ENCODE peak calls at places on chromosomes 16 and 17, in five cellular contexts. One of them, this sample, is unnamed.

GRCh38 chr16:14384745-14385144 is 245.3 kb downstream of the PARN start:
- DNase-seq in neural progenitor cell: no peak
- DNase-seq in right cardiac atrium: no peak
- DNase-seq in CD4-positive, CD25-positive, alpha-beta regulatory T cell: no peak
- DNase-seq in fibroblast of pulmonary artery: no peak
- DNase-seq in this sample: no peak

GRCh38 chr16:53726625-53727024 is 22.7 kb downstream of the FTO start:
- DNase-seq in neural progenitor cell: peak; percentile 40
- DNase-seq in right cardiac atrium: no peak
- DNase-seq in CD4-positive, CD25-positive, alpha-beta regulatory T cell: no peak
- DNase-seq in fibroblast of pulmonary artery: no peak
- DNase-seq in this sample: no peak

GRCh38 chr17:44197980-44198720 is 1.5 kb downstream of the ATXN7L3 start:
- DNase-seq in neural progenitor cell: peak; percentile 45
- DNase-seq in right cardiac atrium: no peak
- DNase-seq in CD4-positive, CD25-positive, alpha-beta regulatory T cell: peak; percentile 90
- DNase-seq in fibroblast of pulmonary artery: peak; percentile 53
- DNase-seq in this sample: peak; percentile 85

GRCh38 chr17:7862692-7863437 is 5.1 kb downstream of the CYB5D1 start:
- DNase-seq in neural progenitor cell: peak; percentile 82
- DNase-seq in right cardiac atrium: peak; percentile 28
- DNase-seq in CD4-positive, CD25-positive, alpha-beta regulatory T cell: peak; percentile 33
- DNase-seq in fibroblast of pulmonary artery: peak; percentile 65
- DNase-seq in this sample: no peak

GRCh38 chr16:11084484-11085024 is 140.2 kb downstream of the CLEC16A start:
- DNase-seq in neural progenitor cell: no peak
- DNase-seq in right cardiac atrium: no peak
- DNase-seq in CD4-positive, CD25-positive, alpha-beta regulatory T cell: no peak
- DNase-seq in fibroblast of pulmonary artery: peak; percentile 76
- DNase-seq in this sample: no peak

GRCh38 chr17:32819035-32819434 is 57.9 kb downstream of the MYO1D start:
- DNase-seq in neural progenitor cell: no peak
- DNase-seq in right cardiac atrium: no peak
- DNase-seq in CD4-positive, CD25-positive, alpha-beta regulatory T cell: no peak
- DNase-seq in fibroblast of pulmonary artery: peak; percentile 7
- DNase-seq in this sample: no peak

GRCh38 chr17:31398381-31399275 is 7.2 kb downstream of the RAB11FIP4 start:
- DNase-seq in neural progenitor cell: no peak
- DNase-seq in right cardiac atrium: no peak
- DNase-seq in CD4-positive, CD25-positive, alpha-beta regulatory T cell: no peak
- DNase-seq in fibroblast of pulmonary artery: no peak
- DNase-seq in this sample: no peak

GRCh38 chr17:29238133-29238850 is 8.4 kb upstream of the CRYBA1 start:
- DNase-seq in neural progenitor cell: no peak
- DNase-seq in right cardiac atrium: peak; percentile 41
- DNase-seq in CD4-positive, CD25-positive, alpha-beta regulatory T cell: no peak
- DNase-seq in fibroblast of pulmonary artery: peak; percentile 69
- DNase-seq in this sample: no peak

GRCh38 chr17:77615672-77616242 is 342.7 kb upstream of the TNRC6C start:
- DNase-seq in neural progenitor cell: no peak
- DNase-seq in right cardiac atrium: no peak
- DNase-seq in CD4-positive, CD25-positive, alpha-beta regulatory T cell: no peak
- DNase-seq in fibroblast of pulmonary artery: no peak
- DNase-seq in this sample: no peak

GRCh38 chr17:14307560-14308024 is 6.7 kb downstream of the HS3ST3B1 start:
- DNase-seq in neural progenitor cell: no peak
- DNase-seq in right cardiac atrium: no peak
- DNase-seq in CD4-positive, CD25-positive, alpha-beta regulatory T cell: peak; percentile 47
- DNase-seq in fibroblast of pulmonary artery: no peak
- DNase-seq in this sample: no peak

GRCh38 chr17:72693147-72693878 is 399.2 kb downstream of the SLC39A11 start:
- DNase-seq in neural progenitor cell: no peak
- DNase-seq in right cardiac atrium: no peak
- DNase-seq in CD4-positive, CD25-positive, alpha-beta regulatory T cell: no peak
- DNase-seq in fibroblast of pulmonary artery: no peak
- DNase-seq in this sample: no peak

GRCh38 chr16:12470311-12471229 is 333.1 kb downstream of the CPPED1 start:
- DNase-seq in neural progenitor cell: no peak
- DNase-seq in right cardiac atrium: peak; percentile 56
- DNase-seq in CD4-positive, CD25-positive, alpha-beta regulatory T cell: no peak
- DNase-seq in fibroblast of pulmonary artery: no peak
- DNase-seq in this sample: no peak

GRCh38 chr16:80517846-80518245 is 22.9 kb upstream of the DYNLRB2 start:
- DNase-seq in neural progenitor cell: no peak
- DNase-seq in right cardiac atrium: no peak
- DNase-seq in CD4-positive, CD25-positive, alpha-beta regulatory T cell: no peak
- DNase-seq in fibroblast of pulmonary artery: no peak
- DNase-seq in this sample: no peak

GRCh38 chr17:36085710-36086268 is 4.2 kb downstream of the CCL3 start:
- DNase-seq in neural progenitor cell: no peak
- DNase-seq in right cardiac atrium: no peak
- DNase-seq in CD4-positive, CD25-positive, alpha-beta regulatory T cell: no peak
- DNase-seq in fibroblast of pulmonary artery: peak; percentile 53
- DNase-seq in this sample: peak; percentile 19

GRCh38 chr17:21163101-21163500 is 36.3 kb downstream of the DHRS7B start:
- DNase-seq in neural progenitor cell: no peak
- DNase-seq in right cardiac atrium: no peak
- DNase-seq in CD4-positive, CD25-positive, alpha-beta regulatory T cell: no peak
- DNase-seq in fibroblast of pulmonary artery: no peak
- DNase-seq in this sample: no peak

GRCh38 chr17:21162394-21162775 is 35.6 kb downstream of the DHRS7B start:
- DNase-seq in neural progenitor cell: no peak
- DNase-seq in right cardiac atrium: no peak
- DNase-seq in CD4-positive, CD25-positive, alpha-beta regulatory T cell: no peak
- DNase-seq in fibroblast of pulmonary artery: no peak
- DNase-seq in this sample: no peak

GRCh38 chr17:21166599-21167265 is 40.0 kb downstream of the DHRS7B start:
- DNase-seq in neural progenitor cell: no peak
- DNase-seq in right cardiac atrium: no peak
- DNase-seq in CD4-positive, CD25-positive, alpha-beta regulatory T cell: no peak
- DNase-seq in fibroblast of pulmonary artery: peak; percentile 39
- DNase-seq in this sample: no peak

GRCh38 chr17:21165922-21166598 is 39.3 kb downstream of the DHRS7B start:
- DNase-seq in neural progenitor cell: no peak
- DNase-seq in right cardiac atrium: peak; percentile 69
- DNase-seq in CD4-positive, CD25-positive, alpha-beta regulatory T cell: no peak
- DNase-seq in fibroblast of pulmonary artery: no peak
- DNase-seq in this sample: no peak

DNA sequence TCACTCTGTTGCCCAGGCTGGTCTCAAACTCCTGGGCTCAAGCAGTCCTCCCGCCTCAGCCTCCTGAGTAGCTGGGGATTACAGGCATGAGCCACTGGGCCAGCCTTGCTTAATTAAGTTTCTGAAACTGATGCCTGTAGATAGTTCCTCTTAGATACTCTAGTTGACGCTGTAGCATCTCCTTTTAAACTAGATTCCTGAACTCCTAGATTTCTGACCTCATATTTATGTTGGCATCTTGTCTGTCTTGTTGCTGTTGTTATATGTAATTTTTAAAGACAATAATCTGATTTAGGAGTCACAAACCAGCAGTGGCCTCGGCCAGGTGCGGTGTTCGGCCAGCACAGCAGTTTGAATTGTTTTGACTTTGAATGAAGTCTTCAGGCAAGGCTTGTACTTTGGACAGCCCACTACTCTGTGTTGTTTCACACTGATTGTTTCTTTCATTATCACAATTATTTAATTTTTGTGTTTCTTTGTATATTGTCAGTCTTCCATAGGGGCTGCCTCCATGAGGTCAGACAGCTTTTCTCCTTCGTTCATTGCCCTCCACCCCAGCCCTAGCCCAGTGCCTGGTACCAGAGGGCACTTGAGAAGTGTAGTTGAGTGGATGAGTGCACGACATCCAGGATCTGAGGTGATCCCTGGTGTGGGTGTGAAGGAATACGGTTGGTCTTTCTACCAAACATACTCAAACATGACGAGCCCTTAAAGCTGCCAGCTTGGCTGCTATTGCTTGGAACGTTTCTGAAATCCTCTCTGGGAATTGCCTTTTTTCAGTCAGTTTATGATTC is 37.7 kb downstream of the DHRS7B start:
- DNase-seq in neural progenitor cell: no peak
- DNase-seq in right cardiac atrium: no peak
- DNase-seq in CD4-positive, CD25-positive, alpha-beta regulatory T cell: no peak
- DNase-seq in fibroblast of pulmonary artery: no peak
- DNase-seq in this sample: no peak
- H3K4me3 ChIP-seq in neural progenitor cell: no peak overlapping the region
- H3K4me3 ChIP-seq in right cardiac atrium: no peak overlapping the region
- H3K4me3 ChIP-seq in CD4-positive, CD25-positive, alpha-beta regulatory T cell: no peak overlapping the region
- H3K4me3 ChIP-seq in fibroblast of pulmonary artery: no peak overlapping the region
- H3K4me3 ChIP-seq in this sample: no peak overlapping the region

GRCh38 chr17:50207792-50208567 is 6.5 kb upstream of the COL1A1 start:
- DNase-seq in neural progenitor cell: no peak
- DNase-seq in right cardiac atrium: no peak
- DNase-seq in CD4-positive, CD25-positive, alpha-beta regulatory T cell: no peak
- DNase-seq in fibroblast of pulmonary artery: no peak
- DNase-seq in this sample: no peak

GRCh38 chr17:50205931-50206505 is 4.6 kb upstream of the COL1A1 start:
- DNase-seq in neural progenitor cell: no peak
- DNase-seq in right cardiac atrium: no peak
- DNase-seq in CD4-positive, CD25-positive, alpha-beta regulatory T cell: no peak
- DNase-seq in fibroblast of pulmonary artery: no peak
- DNase-seq in this sample: no peak

GRCh38 chr17:50205111-50205821 is 3.8 kb upstream of the COL1A1 start:
- DNase-seq in neural progenitor cell: no peak
- DNase-seq in right cardiac atrium: no peak
- DNase-seq in CD4-positive, CD25-positive, alpha-beta regulatory T cell: no peak
- DNase-seq in fibroblast of pulmonary artery: peak; percentile 66
- DNase-seq in this sample: no peak

GRCh38 chr17:50207318-50207717 is 5.9 kb upstream of the COL1A1 start:
- DNase-seq in neural progenitor cell: no peak
- DNase-seq in right cardiac atrium: no peak
- DNase-seq in CD4-positive, CD25-positive, alpha-beta regulatory T cell: no peak
- DNase-seq in fibroblast of pulmonary artery: no peak
- DNase-seq in this sample: no peak

DNA sequence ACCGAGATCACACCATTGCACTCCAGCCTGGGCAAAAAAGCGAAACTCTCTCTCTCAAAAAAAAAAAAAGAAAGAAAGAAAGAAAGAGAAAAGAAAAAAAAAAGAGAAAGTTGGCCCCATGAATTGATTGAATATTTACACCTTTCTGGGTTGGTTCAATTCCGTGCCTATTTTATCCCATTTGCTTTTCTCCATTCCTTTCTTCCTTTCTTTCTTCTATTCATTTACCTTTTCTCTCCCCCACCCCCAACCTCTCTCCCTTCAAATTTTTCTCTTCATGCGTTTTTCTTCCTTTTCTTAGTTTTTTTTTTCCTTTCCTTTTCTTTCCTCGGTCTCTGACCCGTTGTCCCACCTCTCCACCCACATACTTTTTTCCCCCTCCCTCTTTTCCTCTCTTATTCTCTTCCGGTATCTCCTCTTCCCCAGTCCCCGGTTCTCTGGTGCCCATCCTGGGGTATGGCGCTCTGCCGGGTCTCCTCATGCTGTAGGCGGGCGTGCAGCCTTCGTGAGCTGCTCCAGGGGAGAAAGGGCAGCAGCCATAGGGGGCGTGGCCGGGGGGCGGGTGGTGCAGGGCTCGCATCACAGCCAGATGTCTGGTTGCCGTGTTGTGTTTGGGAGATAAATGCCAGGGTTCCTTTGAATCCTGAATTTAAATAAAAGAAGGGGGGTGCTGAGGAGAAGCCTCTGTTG is 5.3 kb upstream of the COL1A1 start:
- DNase-seq in neural progenitor cell: peak; percentile 85
- DNase-seq in right cardiac atrium: no peak
- DNase-seq in CD4-positive, CD25-positive, alpha-beta regulatory T cell: no peak
- DNase-seq in fibroblast of pulmonary artery: peak; percentile 45
- DNase-seq in this sample: no peak
- H3K4me3 ChIP-seq in neural progenitor cell: peak overlapping the region; percentile 22
- H3K4me3 ChIP-seq in right cardiac atrium: no peak overlapping the region
- H3K4me3 ChIP-seq in CD4-positive, CD25-positive, alpha-beta regulatory T cell: no peak overlapping the region
- H3K4me3 ChIP-seq in fibroblast of pulmonary artery: no peak overlapping the region
- H3K4me3 ChIP-seq in this sample: no peak overlapping the region

GRCh38 chr16:67537270-67537635 is 8.6 kb downstream of the RIPOR1 start:
- DNase-seq in neural progenitor cell: peak; percentile 78
- DNase-seq in right cardiac atrium: peak; percentile 85
- DNase-seq in CD4-positive, CD25-positive, alpha-beta regulatory T cell: no peak
- DNase-seq in fibroblast of pulmonary artery: peak; percentile 57
- DNase-seq in this sample: peak; percentile 43
- H3K4me3 ChIP-seq in neural progenitor cell: peak overlapping the region; percentile 73
- H3K4me3 ChIP-seq in right cardiac atrium: peak overlapping the region; percentile 94
- H3K4me3 ChIP-seq in CD4-positive, CD25-positive, alpha-beta regulatory T cell: no peak overlapping the region
- H3K4me3 ChIP-seq in fibroblast of pulmonary artery: peak overlapping the region; percentile 75
- H3K4me3 ChIP-seq in this sample: peak overlapping the region; percentile 66

GRCh38 chr17:49217651-49218413 is 7.3 kb downstream of the ABI3 start:
- DNase-seq in neural progenitor cell: no peak
- DNase-seq in right cardiac atrium: peak; percentile 56
- DNase-seq in CD4-positive, CD25-positive, alpha-beta regulatory T cell: peak; percentile 84
- DNase-seq in fibroblast of pulmonary artery: no peak
- DNase-seq in this sample: peak; percentile 94
- H3K4me3 ChIP-seq in neural progenitor cell: no peak overlapping the region
- H3K4me3 ChIP-seq in right cardiac atrium: no peak overlapping the region
- H3K4me3 ChIP-seq in CD4-positive, CD25-positive, alpha-beta regulatory T cell: no peak overlapping the region
- H3K4me3 ChIP-seq in fibroblast of pulmonary artery: no peak overlapping the region
- H3K4me3 ChIP-seq in this sample: no peak overlapping the region

DNA sequence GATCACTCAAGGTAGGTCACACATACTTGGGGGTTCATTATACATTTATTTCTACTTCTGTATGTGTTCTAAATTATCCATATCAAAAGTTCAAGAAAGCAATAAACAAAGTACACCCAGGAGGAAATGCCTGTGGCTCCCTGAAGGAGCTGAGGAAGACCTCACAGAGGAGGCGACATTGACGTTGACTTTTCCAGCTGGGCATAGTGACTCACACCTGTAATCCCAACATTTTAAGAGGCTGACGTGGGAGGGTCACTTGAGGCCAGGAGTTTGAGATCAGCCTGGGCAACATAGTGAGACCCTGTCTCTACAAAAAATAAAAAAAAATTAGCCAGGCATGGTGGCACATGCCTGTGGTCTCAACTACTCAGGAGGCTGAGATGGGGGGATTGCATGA is 16.3 kb downstream of the ITGAD start:
- DNase-seq in neural progenitor cell: no peak
- DNase-seq in right cardiac atrium: no peak
- DNase-seq in CD4-positive, CD25-positive, alpha-beta regulatory T cell: no peak
- DNase-seq in fibroblast of pulmonary artery: peak; percentile 39
- DNase-seq in this sample: no peak
- H3K4me3 ChIP-seq in neural progenitor cell: no peak overlapping the region
- H3K4me3 ChIP-seq in right cardiac atrium: no peak overlapping the region
- H3K4me3 ChIP-seq in CD4-positive, CD25-positive, alpha-beta regulatory T cell: no peak overlapping the region
- H3K4me3 ChIP-seq in fibroblast of pulmonary artery: no peak overlapping the region
- H3K4me3 ChIP-seq in this sample: no peak overlapping the region

DNA sequence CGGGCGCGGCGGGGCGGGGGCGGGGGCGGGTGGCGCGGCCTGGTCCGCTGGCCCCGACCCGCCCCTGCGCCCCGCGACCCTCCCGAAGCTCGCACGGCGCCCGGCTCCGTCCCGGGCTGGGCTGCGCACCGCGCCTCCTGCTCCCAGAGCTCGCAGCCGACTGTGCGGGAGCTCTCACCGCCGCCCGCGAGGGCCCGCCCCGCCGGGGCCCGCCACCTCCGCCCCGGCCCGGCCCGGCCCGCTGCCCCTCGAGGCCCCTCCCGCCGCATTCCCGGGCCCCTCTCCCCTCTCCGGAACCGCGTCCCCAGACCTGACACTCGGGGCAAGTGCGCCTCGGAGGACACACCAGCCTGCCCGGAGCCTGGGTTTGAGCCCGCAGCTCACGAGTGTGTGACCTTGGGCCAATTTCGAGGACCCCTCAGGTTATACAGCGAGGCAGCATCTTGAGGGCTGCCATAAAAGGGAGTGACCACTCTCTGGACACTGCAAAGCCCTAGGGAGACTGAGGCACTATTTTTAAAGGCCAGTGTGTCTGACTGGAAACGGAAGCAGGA is 1.9 kb upstream of the GRIN2C start:
- DNase-seq in neural progenitor cell: no peak
- DNase-seq in right cardiac atrium: no peak
- DNase-seq in CD4-positive, CD25-positive, alpha-beta regulatory T cell: no peak
- DNase-seq in fibroblast of pulmonary artery: no peak
- DNase-seq in this sample: no peak
- H3K4me3 ChIP-seq in neural progenitor cell: peak overlapping the region; percentile 21
- H3K4me3 ChIP-seq in right cardiac atrium: peak overlapping the region; percentile 53
- H3K4me3 ChIP-seq in CD4-positive, CD25-positive, alpha-beta regulatory T cell: no peak overlapping the region
- H3K4me3 ChIP-seq in fibroblast of pulmonary artery: no peak overlapping the region
- H3K4me3 ChIP-seq in this sample: no peak overlapping the region

GRCh38 chr17:68200689-68201424 is 47.0 kb upstream of the AMZ2 start:
- DNase-seq in neural progenitor cell: peak; percentile 91
- DNase-seq in right cardiac atrium: peak; percentile 80
- DNase-seq in CD4-positive, CD25-positive, alpha-beta regulatory T cell: peak; percentile 82
- DNase-seq in fibroblast of pulmonary artery: peak; percentile 74
- DNase-seq in this sample: peak; percentile 81
- H3K4me3 ChIP-seq in neural progenitor cell: peak overlapping the region; percentile 22
- H3K4me3 ChIP-seq in right cardiac atrium: no peak overlapping the region
- H3K4me3 ChIP-seq in CD4-positive, CD25-positive, alpha-beta regulatory T cell: peak overlapping the region; percentile 82
- H3K4me3 ChIP-seq in fibroblast of pulmonary artery: peak overlapping the region; percentile 6
- H3K4me3 ChIP-seq in this sample: peak overlapping the region; percentile 32